ENCODE peak calls at places on chromosomes 1 and 21, in nine cellular contexts. One of them, this sample, is unnamed.

GRCh38 chr1:14662116-14662515 is 63.6 kb downstream of the KAZN start:
- DNase-seq in brain microvascular endothelial cell: no peak
- DNase-seq in K562: no peak
- DNase-seq in CD8-positive, alpha-beta memory T cell: no peak
- DNase-seq in heart left ventricle: peak
- DNase-seq in HL-60: no peak
- DNase-seq in tibial artery: no peak
- DNase-seq in aorta: no peak
- DNase-seq in neural progenitor cell: no peak
- DNase-seq in this sample: no peak

GRCh38 chr1:167489581-167490340 is 28.6 kb downstream of the CD247 start:
- DNase-seq in brain microvascular endothelial cell: no peak
- DNase-seq in K562: no peak
- DNase-seq in CD8-positive, alpha-beta memory T cell: no peak
- DNase-seq in heart left ventricle: no peak
- DNase-seq in HL-60: no peak
- DNase-seq in tibial artery: no peak
- DNase-seq in aorta: no peak
- DNase-seq in neural progenitor cell: peak
- DNase-seq in this sample: peak

GRCh38 chr1:23437355-23437664 is 12.8 kb upstream of the TCEA3 start:
- DNase-seq in brain microvascular endothelial cell: no peak
- DNase-seq in K562: no peak
- DNase-seq in CD8-positive, alpha-beta memory T cell: no peak
- DNase-seq in heart left ventricle: no peak
- DNase-seq in HL-60: no peak
- DNase-seq in tibial artery: no peak
- DNase-seq in aorta: no peak
- DNase-seq in neural progenitor cell: no peak
- DNase-seq in this sample: no peak

GRCh38 chr21:45993210-45994085 is 11.9 kb downstream of the COL6A1 start:
- DNase-seq in brain microvascular endothelial cell: no peak
- DNase-seq in K562: no peak
- DNase-seq in CD8-positive, alpha-beta memory T cell: peak
- DNase-seq in heart left ventricle: peak
- DNase-seq in HL-60: no peak
- DNase-seq in tibial artery: peak
- DNase-seq in aorta: peak
- DNase-seq in neural progenitor cell: no peak
- DNase-seq in this sample: no peak

GRCh38 chr1:152539901-152540300 is 25.6 kb downstream of the CRCT1 start:
- DNase-seq in brain microvascular endothelial cell: no peak
- DNase-seq in K562: no peak
- DNase-seq in CD8-positive, alpha-beta memory T cell: no peak
- DNase-seq in heart left ventricle: no peak
- DNase-seq in HL-60: no peak
- DNase-seq in tibial artery: no peak
- DNase-seq in aorta: no peak
- DNase-seq in neural progenitor cell: no peak
- DNase-seq in this sample: no peak

GRCh38 chr1:180175806-180176205 is 21.1 kb downstream of the QSOX1 start:
- DNase-seq in brain microvascular endothelial cell: no peak
- DNase-seq in K562: no peak
- DNase-seq in CD8-positive, alpha-beta memory T cell: no peak
- DNase-seq in heart left ventricle: peak
- DNase-seq in HL-60: no peak
- DNase-seq in tibial artery: no peak
- DNase-seq in aorta: peak
- DNase-seq in neural progenitor cell: no peak
- DNase-seq in this sample: peak

GRCh38 chr1:178693368-178693767 is 31.7 kb upstream of the RALGPS2 start:
- DNase-seq in brain microvascular endothelial cell: no peak
- DNase-seq in K562: no peak
- DNase-seq in CD8-positive, alpha-beta memory T cell: no peak
- DNase-seq in heart left ventricle: no peak
- DNase-seq in HL-60: no peak
- DNase-seq in tibial artery: no peak
- DNase-seq in aorta: no peak
- DNase-seq in neural progenitor cell: peak
- DNase-seq in this sample: peak

GRCh38 chr1:231971397-231972233 is 345.0 kb downstream of the DISC1 start:
- DNase-seq in brain microvascular endothelial cell: peak
- DNase-seq in K562: no peak
- DNase-seq in CD8-positive, alpha-beta memory T cell: no peak
- DNase-seq in heart left ventricle: no peak
- DNase-seq in HL-60: peak
- DNase-seq in tibial artery: no peak
- DNase-seq in aorta: no peak
- DNase-seq in neural progenitor cell: no peak
- DNase-seq in this sample: no peak

GRCh38 chr1:89949991-89950624 is 44.8 kb upstream of the ZNF326 start:
- DNase-seq in brain microvascular endothelial cell: no peak
- DNase-seq in K562: no peak
- DNase-seq in CD8-positive, alpha-beta memory T cell: no peak
- DNase-seq in heart left ventricle: no peak
- DNase-seq in HL-60: no peak
- DNase-seq in tibial artery: no peak
- DNase-seq in aorta: no peak
- DNase-seq in neural progenitor cell: peak
- DNase-seq in this sample: no peak

GRCh38 chr1:111227875-111228747 is 598 bp downstream of the CHI3L2 start:
- DNase-seq in brain microvascular endothelial cell: peak
- DNase-seq in K562: no peak
- DNase-seq in CD8-positive, alpha-beta memory T cell: no peak
- DNase-seq in heart left ventricle: no peak
- DNase-seq in HL-60: no peak
- DNase-seq in tibial artery: peak
- DNase-seq in aorta: no peak
- DNase-seq in neural progenitor cell: no peak
- DNase-seq in this sample: peak

GRCh38 chr1:25549273-25550154 is 6.1 kb downstream of the LDLRAP1 start:
- DNase-seq in brain microvascular endothelial cell: peak
- DNase-seq in K562: peak
- DNase-seq in CD8-positive, alpha-beta memory T cell: peak
- DNase-seq in heart left ventricle: peak
- DNase-seq in HL-60: peak
- DNase-seq in tibial artery: no peak
- DNase-seq in aorta: peak
- DNase-seq in neural progenitor cell: no peak
- DNase-seq in this sample: no peak

GRCh38 chr1:59146651-59147358 is 150.1 kb upstream of the FGGY start:
- DNase-seq in brain microvascular endothelial cell: no peak
- DNase-seq in K562: no peak
- DNase-seq in CD8-positive, alpha-beta memory T cell: peak
- DNase-seq in heart left ventricle: peak
- DNase-seq in HL-60: no peak
- DNase-seq in tibial artery: peak
- DNase-seq in aorta: peak
- DNase-seq in neural progenitor cell: peak
- DNase-seq in this sample: peak
- H3K4me3 ChIP-seq in brain microvascular endothelial cell: peak
- H3K4me3 ChIP-seq in K562: no peak
- H3K4me3 ChIP-seq in CD8-positive, alpha-beta memory T cell: peak
- H3K4me3 ChIP-seq in heart left ventricle: peak
- H3K4me3 ChIP-seq in HL-60: peak
- H3K4me3 ChIP-seq in tibial artery: peak
- H3K4me3 ChIP-seq in aorta: peak
- H3K4me3 ChIP-seq in neural progenitor cell: peak
- H3K4me3 ChIP-seq in this sample: peak

GRCh38 chr1:109213345-109213823 is 334 bp upstream of the SARS1 start:
- DNase-seq in brain microvascular endothelial cell: no peak
- DNase-seq in K562: no peak
- DNase-seq in CD8-positive, alpha-beta memory T cell: no peak
- DNase-seq in heart left ventricle: no peak
- DNase-seq in HL-60: no peak
- DNase-seq in tibial artery: no peak
- DNase-seq in aorta: no peak
- DNase-seq in neural progenitor cell: no peak
- DNase-seq in this sample: no peak
- H3K27ac ChIP-seq in brain microvascular endothelial cell: no peak
- H3K27ac ChIP-seq in K562: peak
- H3K27ac ChIP-seq in CD8-positive, alpha-beta memory T cell: peak
- H3K27ac ChIP-seq in heart left ventricle: peak
- H3K27ac ChIP-seq in HL-60: peak
- H3K27ac ChIP-seq in tibial artery: peak
- H3K27ac ChIP-seq in aorta: no peak
- H3K27ac ChIP-seq in neural progenitor cell: no peak
- H3K27ac ChIP-seq in this sample: peak

DNA sequence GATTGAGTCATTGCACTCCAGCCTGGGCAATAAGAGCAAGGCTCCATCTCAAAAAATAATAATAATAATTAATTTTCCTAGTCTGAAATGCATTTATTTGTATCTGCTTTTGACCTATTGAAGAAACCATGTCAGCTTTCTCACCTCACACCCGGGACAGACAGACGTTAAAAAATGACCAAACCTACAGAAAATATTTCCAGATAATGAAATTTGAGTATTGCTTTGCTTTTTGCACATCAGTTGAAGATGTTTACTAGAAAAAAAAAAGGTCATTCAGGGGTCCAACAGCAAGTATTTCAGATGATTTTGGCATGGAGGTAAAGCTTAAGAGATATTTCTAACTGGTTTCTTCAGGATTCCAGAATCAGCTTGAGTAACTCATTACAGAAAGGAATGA is at the start of gene OR6K6:
- DNase-seq in brain microvascular endothelial cell: no peak
- DNase-seq in K562: no peak
- DNase-seq in CD8-positive, alpha-beta memory T cell: no peak
- DNase-seq in heart left ventricle: no peak
- DNase-seq in HL-60: no peak
- DNase-seq in tibial artery: no peak
- DNase-seq in aorta: no peak
- DNase-seq in neural progenitor cell: no peak
- DNase-seq in this sample: no peak
- H3K4me3 ChIP-seq in brain microvascular endothelial cell: no peak
- H3K4me3 ChIP-seq in K562: no peak
- H3K4me3 ChIP-seq in CD8-positive, alpha-beta memory T cell: no peak
- H3K4me3 ChIP-seq in heart left ventricle: no peak
- H3K4me3 ChIP-seq in HL-60: no peak
- H3K4me3 ChIP-seq in tibial artery: no peak
- H3K4me3 ChIP-seq in aorta: no peak
- H3K4me3 ChIP-seq in neural progenitor cell: no peak
- H3K4me3 ChIP-seq in this sample: no peak

DNA sequence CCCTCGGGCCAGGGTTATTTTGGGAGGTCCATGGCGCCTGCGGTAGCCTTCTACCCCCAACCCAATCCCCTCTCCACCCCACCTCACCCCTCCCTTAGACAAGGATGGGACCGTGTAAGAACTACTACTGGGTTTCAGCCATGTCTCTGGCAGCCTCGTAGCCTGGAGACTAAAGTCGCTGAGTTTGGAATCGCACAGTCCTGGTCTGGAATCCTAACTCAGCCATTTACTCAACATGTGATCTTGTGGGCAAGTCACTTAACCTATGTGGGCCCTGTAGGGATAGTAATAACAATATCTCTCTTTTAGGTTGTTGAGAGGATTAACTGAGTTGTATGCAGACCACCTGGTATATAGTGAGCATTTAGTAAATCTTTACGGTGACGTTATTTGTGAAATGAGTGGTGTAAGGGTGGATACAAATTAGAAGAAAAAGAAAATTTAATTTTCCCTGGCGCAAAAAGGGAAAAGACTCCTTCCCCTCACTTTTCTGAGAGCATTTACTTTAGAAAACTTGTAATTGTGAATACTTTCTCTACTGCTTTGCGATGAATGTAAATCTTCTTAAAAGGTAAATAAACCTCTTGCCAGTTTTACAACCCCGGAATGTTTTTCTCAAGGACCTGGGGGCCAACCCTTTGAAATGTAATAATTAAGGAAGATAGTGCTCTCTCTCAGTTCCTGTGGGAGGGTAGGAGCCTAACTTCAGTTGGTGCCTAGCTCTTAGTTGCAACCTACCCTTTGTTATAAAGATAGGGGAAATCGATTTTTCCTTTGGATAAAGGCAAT is 615 bp upstream of the MRPS15 start:
- DNase-seq in brain microvascular endothelial cell: no peak
- DNase-seq in K562: no peak
- DNase-seq in CD8-positive, alpha-beta memory T cell: peak
- DNase-seq in heart left ventricle: no peak
- DNase-seq in HL-60: no peak
- DNase-seq in tibial artery: no peak
- DNase-seq in aorta: no peak
- DNase-seq in neural progenitor cell: no peak
- DNase-seq in this sample: no peak
- H3K27ac ChIP-seq in brain microvascular endothelial cell: peak
- H3K27ac ChIP-seq in K562: peak
- H3K27ac ChIP-seq in CD8-positive, alpha-beta memory T cell: peak
- H3K27ac ChIP-seq in heart left ventricle: peak
- H3K27ac ChIP-seq in HL-60: peak
- H3K27ac ChIP-seq in tibial artery: peak
- H3K27ac ChIP-seq in aorta: peak
- H3K27ac ChIP-seq in neural progenitor cell: peak
- H3K27ac ChIP-seq in this sample: peak

GRCh38 chr1:183079697-183080096 is 56.5 kb downstream of the LAMC1 start:
- DNase-seq in brain microvascular endothelial cell: no peak
- DNase-seq in K562: no peak
- DNase-seq in CD8-positive, alpha-beta memory T cell: no peak
- DNase-seq in heart left ventricle: no peak
- DNase-seq in HL-60: no peak
- DNase-seq in tibial artery: no peak
- DNase-seq in aorta: no peak
- DNase-seq in neural progenitor cell: no peak
- DNase-seq in this sample: no peak
- H3K4me3 ChIP-seq in brain microvascular endothelial cell: no peak
- H3K4me3 ChIP-seq in K562: no peak
- H3K4me3 ChIP-seq in CD8-positive, alpha-beta memory T cell: no peak
- H3K4me3 ChIP-seq in heart left ventricle: no peak
- H3K4me3 ChIP-seq in HL-60: no peak
- H3K4me3 ChIP-seq in tibial artery: no peak
- H3K4me3 ChIP-seq in aorta: no peak
- H3K4me3 ChIP-seq in neural progenitor cell: no peak
- H3K4me3 ChIP-seq in this sample: no peak